ENCODE peak calls at places on chromosomes 3 and 15, in five cellular contexts. U is astrocyte of the spinal cord, E is hypothalamus, H is heart right ventricle, X is B cell. Q is an unnamed sample.

GRCh38 chr3:147371141-147371540 is 35.2 kb downstream of the ZIC4 start:
- DNase-seq in U (no peak), E (no peak), H (no peak), X (no peak), Q (no peak)

GRCh38 chr15:101447561-101448071 is 41.9 kb downstream of the PCSK6 start:
- DNase-seq in U (no peak), E (no peak), H (no peak), X (no peak), Q (peak)

GRCh38 chr3:148280623-148281242 is 417.0 kb upstream of the AGTR1 start:
- DNase-seq in U (no peak), E (no peak), H (no peak), X (no peak), Q (peak)

GRCh38 chr15:85786778-85787114 is 8.0 kb downstream of the KLHL25 start:
- DNase-seq in U (no peak), E (no peak), H (no peak), X (no peak), Q (no peak)

GRCh38 chr3:42037318-42037945 is 53.7 kb upstream of the TRAK1 start:
- DNase-seq in U (no peak), E (no peak), H (no peak), X (no peak), Q (no peak)

GRCh38 chr3:42277676-42278075 is 11.7 kb upstream of the CCK start:
- DNase-seq in U (no peak), E (no peak), H (no peak), X (no peak), Q (no peak)

GRCh38 chr3:140013220-140013619 is 78.2 kb downstream of the CLSTN2 start:
- DNase-seq in U (no peak), E (no peak), H (no peak), X (no peak), Q (no peak)

GRCh38 chr3:26920579-26920978 is 298.0 kb downstream of the LRRC3B start:
- DNase-seq in U (no peak), E (no peak), H (no peak), X (no peak), Q (no peak)

GRCh38 chr15:53580371-53580770 is 179.1 kb downstream of the WDR72 start:
- DNase-seq in U (peak), E (no peak), H (no peak), X (no peak), Q (no peak)

GRCh38 chr3:72651498-72651897 is 196.7 kb downstream of the SHQ1 start:
- DNase-seq in U (no peak), E (no peak), H (no peak), X (no peak), Q (no peak)

GRCh38 chr15:40320931-40321371 is 2.5 kb upstream of the INAFM2 start:
- DNase-seq in U (peak), E (peak), H (peak), X (peak), Q (peak)

GRCh38 chr3:127608362-127608718 is 10.1 kb downstream of the MCM2 start:
- DNase-seq in U (no peak), E (no peak), H (peak), X (no peak), Q (peak)

Q was measured in testis.